ENCODE peak calls at places on chromosomes 5 and 9, in four cellular contexts. One of them, this sample, is unnamed.

GRCh38 chr9:111038336-111039202 is at the start of gene LPAR1:
- DNase-seq in HepG2: no peak
- DNase-seq in WTC11: peak
- DNase-seq in GM12878: no peak
- DNase-seq in this sample: no peak

GRCh38 chr5:958701-959571 is 49.7 kb upstream of the NKD2 start:
- DNase-seq in WTC11: no peak
- DNase-seq in HepG2: peak
- DNase-seq in GM12878: no peak
- DNase-seq in this sample: peak

GRCh38 chr9:94864862-94865435 is 138.4 kb downstream of the AOPEP start:
- DNase-seq in HepG2: no peak
- DNase-seq in GM12878: no peak
- DNase-seq in WTC11: no peak
- DNase-seq in this sample: no peak

GRCh38 chr9:135515541-135515951 is 5.7 kb upstream of the LCN1 start:
- DNase-seq in GM12878: no peak
- DNase-seq in WTC11: peak
- DNase-seq in HepG2: no peak
- DNase-seq in this sample: no peak

GRCh38 chr5:157180374-157181264 is at the start of gene ITK:
- DNase-seq in GM12878: no peak
- DNase-seq in WTC11: no peak
- DNase-seq in HepG2: no peak
- DNase-seq in this sample: no peak

GRCh38 chr9:78121488-78121887 is 89.9 kb upstream of the GNAQ start:
- DNase-seq in GM12878: no peak
- DNase-seq in HepG2: peak
- DNase-seq in WTC11: peak
- DNase-seq in this sample: peak

GRCh38 chr5:88741964-88742363 is 141.0 kb downstream of the MEF2C start:
- DNase-seq in WTC11: no peak
- DNase-seq in GM12878: no peak
- DNase-seq in HepG2: no peak
- DNase-seq in this sample: no peak

GRCh38 chr9:530681-531080 is 310.8 kb upstream of the DMRT1 start:
- DNase-seq in HepG2: no peak
- DNase-seq in GM12878: no peak
- DNase-seq in WTC11: no peak
- DNase-seq in this sample: no peak

GRCh38 chr9:93205896-93206575 is 22.1 kb downstream of the WNK2 start:
- DNase-seq in HepG2: no peak
- DNase-seq in GM12878: no peak
- DNase-seq in WTC11: no peak
- DNase-seq in this sample: no peak

GRCh38 chr5:115873392-115873791 is 31.7 kb downstream of the AP3S1 start:
- DNase-seq in WTC11: no peak
- DNase-seq in HepG2: no peak
- DNase-seq in GM12878: no peak
- DNase-seq in this sample: no peak

GRCh38 chr5:45038366-45038987 is 229.7 kb downstream of the MRPS30 start:
- DNase-seq in HepG2: peak
- DNase-seq in WTC11: no peak
- DNase-seq in GM12878: no peak
- DNase-seq in this sample: peak

GRCh38 chr5:33337621-33337960 is 103.2 kb upstream of the TARS1 start:
- DNase-seq in WTC11: no peak
- DNase-seq in GM12878: no peak
- DNase-seq in HepG2: no peak
- DNase-seq in this sample: no peak

GRCh38 chr5:139638090-139638735 is 9.9 kb upstream of the CXXC5 start:
- DNase-seq in HepG2: no peak
- DNase-seq in WTC11: peak
- DNase-seq in GM12878: no peak
- DNase-seq in this sample: peak

GRCh38 chr5:133902521-133903118 is 65.8 kb downstream of the C5orf15 start:
- DNase-seq in WTC11: no peak
- DNase-seq in GM12878: no peak
- DNase-seq in HepG2: no peak
- DNase-seq in this sample: peak

GRCh38 chr9:34334916-34335315 is 5.5 kb downstream of the NUDT2 start:
- DNase-seq in WTC11: no peak
- DNase-seq in GM12878: no peak
- DNase-seq in HepG2: no peak
- DNase-seq in this sample: no peak

GRCh38 chr9:36895744-36896260 is 138.3 kb downstream of the PAX5 start:
- DNase-seq in GM12878: no peak
- DNase-seq in HepG2: no peak
- DNase-seq in WTC11: no peak
- DNase-seq in this sample: no peak

GRCh38 chr5:107799306-107799705 is 128.6 kb upstream of the EFNA5 start:
- DNase-seq in WTC11: no peak
- DNase-seq in HepG2: no peak
- DNase-seq in GM12878: no peak
- DNase-seq in this sample: no peak

GRCh38 chr5:95907067-95907705 is 54.5 kb downstream of the ELL2 start:
- DNase-seq in WTC11: no peak
- DNase-seq in HepG2: no peak
- DNase-seq in GM12878: no peak
- DNase-seq in this sample: no peak

GRCh38 chr9:125996671-125997509 is 249.7 kb downstream of the PBX3 start:
- DNase-seq in HepG2: no peak
- DNase-seq in GM12878: no peak
- DNase-seq in WTC11: no peak
- DNase-seq in this sample: no peak

GRCh38 chr5:67998709-67999251 is 216.8 kb upstream of the PIK3R1 start:
- DNase-seq in WTC11: no peak
- DNase-seq in HepG2: no peak
- DNase-seq in GM12878: no peak
- DNase-seq in this sample: no peak

GRCh38 chr9:72462340-72462739 is 59.1 kb upstream of the TMC1 start:
- DNase-seq in GM12878: no peak
- DNase-seq in HepG2: no peak
- DNase-seq in WTC11: no peak
- DNase-seq in this sample: no peak

GRCh38 chr5:149771216-149771973 is 41.3 kb downstream of the PPARGC1B start:
- DNase-seq in WTC11: no peak
- DNase-seq in GM12878: no peak
- DNase-seq in HepG2: no peak
- DNase-seq in this sample: no peak

GRCh38 chr5:151770383-151771258 is 1.1 kb upstream of the G3BP1 start:
- DNase-seq in WTC11: peak
- DNase-seq in HepG2: no peak
- DNase-seq in GM12878: no peak
- DNase-seq in this sample: peak

GRCh38 chr9:19967567-19968459 is 179.0 kb upstream of the SLC24A2 start:
- DNase-seq in HepG2: no peak
- DNase-seq in GM12878: no peak
- DNase-seq in WTC11: peak
- DNase-seq in this sample: no peak

GRCh38 chr5:150946351-150946905 is 41.6 kb upstream of the ZNF300 start:
- DNase-seq in WTC11: no peak
- DNase-seq in HepG2: no peak
- DNase-seq in GM12878: no peak
- DNase-seq in this sample: peak

GRCh38 chr5:56412601-56413379 is 179.7 kb upstream of the ANKRD55 start:
- DNase-seq in HepG2: no peak
- DNase-seq in GM12878: peak
- DNase-seq in WTC11: no peak
- DNase-seq in this sample: no peak

GRCh38 chr9:16276866-16277265 is 593.6 kb downstream of the BNC2 start:
- DNase-seq in HepG2: no peak
- DNase-seq in WTC11: no peak
- DNase-seq in GM12878: no peak
- DNase-seq in this sample: no peak

DNA sequence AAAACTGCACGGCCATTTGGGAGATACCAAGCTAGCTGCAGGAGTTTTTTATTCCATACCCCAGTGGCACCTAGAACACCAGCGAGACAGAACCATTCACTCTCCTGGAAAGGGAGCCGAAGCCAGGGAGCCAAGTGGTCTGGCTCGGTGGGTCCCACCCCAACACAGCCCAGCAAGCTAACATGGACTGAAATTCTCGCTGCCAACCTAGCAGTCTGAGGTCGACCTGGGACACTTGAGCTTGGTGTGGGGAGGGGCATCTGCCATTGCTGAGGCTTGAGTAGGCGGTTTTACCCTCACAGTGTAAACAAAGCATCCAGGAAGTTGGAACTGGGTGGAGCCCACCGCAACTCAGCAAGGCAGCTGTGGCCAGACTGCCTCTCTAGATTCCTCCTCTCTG is 108.9 kb upstream of the CHD1 start:
- DNase-seq in GM12878: no peak
- DNase-seq in WTC11: peak
- DNase-seq in HepG2: peak
- DNase-seq in this sample: no peak
- TF ChIP-seq TCF7 in GM12878: no peak
- TF ChIP-seq TCF7 in WTC11: no peak
- TF ChIP-seq TCF7 in HepG2: no peak
- TF ChIP-seq TCF7 in this sample: no peak

GRCh38 chr9:119961774-119962408 is 592.7 kb upstream of the BRINP1 start:
- DNase-seq in GM12878: no peak
- DNase-seq in HepG2: peak
- DNase-seq in WTC11: peak
- DNase-seq in this sample: peak

GRCh38 chr9:119959846-119960545 is 590.8 kb upstream of the BRINP1 start:
- DNase-seq in HepG2: no peak
- DNase-seq in WTC11: no peak
- DNase-seq in GM12878: no peak
- DNase-seq in this sample: no peak

GRCh38 chr9:119963258-119963797 is 594.1 kb upstream of the BRINP1 start:
- DNase-seq in GM12878: no peak
- DNase-seq in HepG2: no peak
- DNase-seq in WTC11: peak
- DNase-seq in this sample: no peak

GRCh38 chr9:119967867-119968535 is 598.8 kb upstream of the BRINP1 start:
- DNase-seq in WTC11: no peak
- DNase-seq in GM12878: no peak
- DNase-seq in HepG2: no peak
- DNase-seq in this sample: no peak

DNA sequence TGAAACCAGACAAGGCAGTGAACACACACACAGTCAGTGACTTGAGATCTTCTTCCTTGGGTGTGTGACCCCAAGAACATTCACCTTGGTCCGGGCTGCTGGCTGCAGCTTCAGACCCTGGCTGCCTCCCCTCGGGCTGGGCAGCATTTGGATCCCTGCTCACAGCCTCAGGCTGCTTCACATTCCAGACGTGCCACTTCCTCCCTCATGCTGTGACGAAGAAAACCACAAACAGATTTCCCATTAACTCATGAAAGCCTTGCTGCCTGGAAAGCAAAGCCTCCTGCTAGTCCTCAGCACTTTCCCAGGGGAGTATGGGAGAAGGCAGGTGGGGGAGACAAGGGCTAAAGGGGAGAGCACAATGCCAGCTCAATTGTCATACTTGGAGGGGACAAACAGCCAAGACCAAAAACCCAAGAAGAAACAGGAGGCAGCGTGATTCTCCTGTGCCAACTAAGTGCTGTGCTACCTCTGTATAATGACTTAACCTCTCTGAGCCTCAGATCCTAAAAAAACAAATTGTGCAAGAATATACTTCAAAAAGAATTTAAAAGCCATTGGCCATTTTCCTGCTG is 594.6 kb upstream of the BRINP1 start:
- DNase-seq in GM12878: no peak
- DNase-seq in WTC11: peak
- DNase-seq in HepG2: peak
- DNase-seq in this sample: no peak
- TF ChIP-seq TCF7 in GM12878: no peak
- TF ChIP-seq TCF7 in WTC11: no peak
- TF ChIP-seq TCF7 in HepG2: no peak
- TF ChIP-seq TCF7 in this sample: no peak

DNA sequence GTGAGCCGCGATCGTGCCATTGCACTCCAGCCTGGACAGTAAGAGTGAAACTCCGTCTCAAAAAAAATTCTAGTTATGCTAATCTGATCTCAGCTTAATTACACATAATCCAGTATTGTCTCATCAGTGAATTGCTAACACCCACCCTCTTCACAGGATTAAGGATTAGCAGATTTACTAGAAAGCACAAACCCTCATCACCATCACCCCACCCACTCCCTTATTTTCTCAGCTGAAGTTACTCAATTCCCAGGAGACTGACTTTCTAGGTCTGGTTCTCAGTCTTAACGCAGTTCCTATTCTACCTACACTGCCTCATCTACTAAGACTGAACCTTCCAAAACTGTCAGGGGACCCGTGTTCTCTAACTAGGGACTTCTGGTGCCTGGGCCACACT is 9.0 kb downstream of the TOR1B start:
- DNase-seq in GM12878: no peak
- DNase-seq in WTC11: no peak
- DNase-seq in HepG2: no peak
- DNase-seq in this sample: no peak
- TF ChIP-seq TCF7 in GM12878: no peak
- TF ChIP-seq TCF7 in WTC11: no peak
- TF ChIP-seq TCF7 in HepG2: no peak
- TF ChIP-seq TCF7 in this sample: no peak

GRCh38 chr5:14662721-14663120 is 1.8 kb upstream of the OTULIN start:
- DNase-seq in WTC11: no peak
- DNase-seq in GM12878: no peak
- DNase-seq in HepG2: no peak
- DNase-seq in this sample: no peak

GRCh38 chr5:14665949-14666741 is 1.6 kb downstream of the OTULIN start:
- DNase-seq in HepG2: peak
- DNase-seq in GM12878: no peak
- DNase-seq in WTC11: no peak
- DNase-seq in this sample: no peak

GRCh38 chr5:14664270-14665109 is at the start of gene OTULIN:
- DNase-seq in HepG2: peak
- DNase-seq in GM12878: peak
- DNase-seq in WTC11: peak
- DNase-seq in this sample: peak

GRCh38 chr5:14665110-14665822 is 748 bp downstream of the OTULIN start:
- DNase-seq in GM12878: no peak
- DNase-seq in HepG2: peak
- DNase-seq in WTC11: no peak
- DNase-seq in this sample: no peak

DNA sequence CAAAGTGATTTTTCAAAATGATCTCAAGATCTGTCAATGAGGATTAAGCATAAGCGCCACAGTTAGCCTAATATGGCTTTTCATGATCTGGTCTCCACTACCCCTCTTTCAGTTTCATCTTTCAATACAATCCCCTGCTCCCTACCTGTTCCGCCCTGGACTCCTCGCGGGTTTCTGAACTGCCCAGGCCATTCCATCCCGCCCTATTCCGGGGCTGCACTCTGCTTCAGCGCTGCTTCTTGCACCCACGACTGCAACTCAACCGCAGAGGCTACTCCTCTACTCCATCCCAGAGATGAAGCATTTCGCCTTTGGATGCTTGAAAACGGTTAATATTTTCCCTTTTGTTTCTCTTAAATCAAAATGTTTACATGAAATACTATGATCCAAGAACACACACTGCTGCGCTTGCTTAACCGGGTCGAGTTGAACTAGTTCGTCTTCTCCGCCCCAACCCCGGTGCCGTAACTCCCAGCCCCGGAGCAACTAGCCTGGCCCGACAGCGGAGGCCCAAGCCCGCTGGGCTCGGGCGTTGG is 716 bp upstream of the OTULIN start:
- DNase-seq in WTC11: no peak
- DNase-seq in HepG2: no peak
- DNase-seq in GM12878: no peak
- DNase-seq in this sample: no peak
- TF ChIP-seq TCF7 in WTC11: no peak
- TF ChIP-seq TCF7 in HepG2: no peak
- TF ChIP-seq TCF7 in GM12878: no peak
- TF ChIP-seq TCF7 in this sample: no peak